ENCODE peak calls at places on chromosomes 4 and X, in nine cellular contexts. One of them, this sample, is unnamed.

GRCh38 chr4:107519057-107519456 is 201.0 kb downstream of the PAPSS1 start:
- DNase-seq in tibial artery: no peak
- DNase-seq in A549: no peak
- DNase-seq in retinal pigment epithelial cell: peak
- DNase-seq in T follicular helper cell: no peak
- DNase-seq in epithelial cell of esophagus: peak
- DNase-seq in effector memory CD4-positive, alpha-beta T cell: no peak
- DNase-seq in nucleus accumbens: no peak
- DNase-seq in HEK293T: peak
- DNase-seq in this sample: no peak

GRCh38 chrX:11756354-11757318 is 1.4 kb upstream of the MSL3 start:
- DNase-seq in A549: no peak
- DNase-seq in T follicular helper cell: no peak
- DNase-seq in nucleus accumbens: no peak
- DNase-seq in effector memory CD4-positive, alpha-beta T cell: no peak
- DNase-seq in epithelial cell of esophagus: peak
- DNase-seq in HEK293T: no peak
- DNase-seq in tibial artery: no peak
- DNase-seq in retinal pigment epithelial cell: no peak
- DNase-seq in this sample: no peak

GRCh38 chr4:62377245-62377644 is 1177.1 kb downstream of the ADGRL3 start:
- DNase-seq in epithelial cell of esophagus: no peak
- DNase-seq in T follicular helper cell: no peak
- DNase-seq in A549: no peak
- DNase-seq in effector memory CD4-positive, alpha-beta T cell: no peak
- DNase-seq in retinal pigment epithelial cell: no peak
- DNase-seq in HEK293T: no peak
- DNase-seq in nucleus accumbens: no peak
- DNase-seq in tibial artery: no peak
- DNase-seq in this sample: no peak

GRCh38 chr4:3807311-3807710 is 41.1 kb downstream of the ADRA2C start:
- DNase-seq in HEK293T: no peak
- DNase-seq in retinal pigment epithelial cell: no peak
- DNase-seq in A549: no peak
- DNase-seq in nucleus accumbens: no peak
- DNase-seq in effector memory CD4-positive, alpha-beta T cell: no peak
- DNase-seq in T follicular helper cell: no peak
- DNase-seq in tibial artery: no peak
- DNase-seq in epithelial cell of esophagus: no peak
- DNase-seq in this sample: no peak

GRCh38 chr4:137961051-137961438 is 281.1 kb downstream of the SLC7A11 start:
- DNase-seq in tibial artery: no peak
- DNase-seq in epithelial cell of esophagus: peak
- DNase-seq in T follicular helper cell: no peak
- DNase-seq in effector memory CD4-positive, alpha-beta T cell: no peak
- DNase-seq in nucleus accumbens: no peak
- DNase-seq in A549: no peak
- DNase-seq in HEK293T: no peak
- DNase-seq in retinal pigment epithelial cell: peak
- DNase-seq in this sample: no peak

GRCh38 chr4:139823345-139823744 is 157.7 kb downstream of the MGST2 start:
- DNase-seq in retinal pigment epithelial cell: no peak
- DNase-seq in epithelial cell of esophagus: no peak
- DNase-seq in nucleus accumbens: no peak
- DNase-seq in effector memory CD4-positive, alpha-beta T cell: no peak
- DNase-seq in T follicular helper cell: no peak
- DNase-seq in HEK293T: no peak
- DNase-seq in A549: no peak
- DNase-seq in tibial artery: no peak
- DNase-seq in this sample: no peak

GRCh38 chr4:88675543-88675942 is 22.1 kb downstream of the NAP1L5 start:
- DNase-seq in A549: no peak
- DNase-seq in tibial artery: no peak
- DNase-seq in effector memory CD4-positive, alpha-beta T cell: no peak
- DNase-seq in nucleus accumbens: no peak
- DNase-seq in HEK293T: no peak
- DNase-seq in retinal pigment epithelial cell: no peak
- DNase-seq in epithelial cell of esophagus: no peak
- DNase-seq in T follicular helper cell: no peak
- DNase-seq in this sample: no peak

GRCh38 chr4:17544205-17544604 is 29.2 kb downstream of the CLRN2 start:
- DNase-seq in T follicular helper cell: no peak
- DNase-seq in tibial artery: no peak
- DNase-seq in retinal pigment epithelial cell: no peak
- DNase-seq in effector memory CD4-positive, alpha-beta T cell: no peak
- DNase-seq in HEK293T: no peak
- DNase-seq in epithelial cell of esophagus: peak
- DNase-seq in nucleus accumbens: peak
- DNase-seq in A549: no peak
- DNase-seq in this sample: peak

GRCh38 chrX:10240918-10241317 is 84.1 kb downstream of the CLCN4 start:
- DNase-seq in A549: no peak
- DNase-seq in retinal pigment epithelial cell: no peak
- DNase-seq in epithelial cell of esophagus: peak
- DNase-seq in T follicular helper cell: no peak
- DNase-seq in HEK293T: no peak
- DNase-seq in nucleus accumbens: no peak
- DNase-seq in effector memory CD4-positive, alpha-beta T cell: no peak
- DNase-seq in tibial artery: no peak
- DNase-seq in this sample: no peak

GRCh38 chr4:7044415-7044930 is 1.3 kb downstream of the TADA2B start:
- DNase-seq in nucleus accumbens: no peak
- DNase-seq in T follicular helper cell: no peak
- DNase-seq in tibial artery: no peak
- DNase-seq in A549: no peak
- DNase-seq in retinal pigment epithelial cell: no peak
- DNase-seq in epithelial cell of esophagus: no peak
- DNase-seq in effector memory CD4-positive, alpha-beta T cell: no peak
- DNase-seq in HEK293T: no peak
- DNase-seq in this sample: no peak

GRCh38 chrX:39309018-39309620 is 507.9 kb downstream of the MID1IP1 start:
- DNase-seq in effector memory CD4-positive, alpha-beta T cell: peak
- DNase-seq in retinal pigment epithelial cell: no peak
- DNase-seq in nucleus accumbens: no peak
- DNase-seq in epithelial cell of esophagus: peak
- DNase-seq in T follicular helper cell: peak
- DNase-seq in tibial artery: no peak
- DNase-seq in A549: no peak
- DNase-seq in HEK293T: no peak
- DNase-seq in this sample: no peak

GRCh38 chr4:37392540-37393255 is 148.2 kb downstream of the NWD2 start:
- DNase-seq in tibial artery: peak
- DNase-seq in retinal pigment epithelial cell: no peak
- DNase-seq in nucleus accumbens: peak
- DNase-seq in epithelial cell of esophagus: peak
- DNase-seq in effector memory CD4-positive, alpha-beta T cell: no peak
- DNase-seq in A549: no peak
- DNase-seq in T follicular helper cell: no peak
- DNase-seq in HEK293T: no peak
- DNase-seq in this sample: peak

GRCh38 chr4:4456816-4457578 is 70.1 kb downstream of the NSG1 start:
- DNase-seq in effector memory CD4-positive, alpha-beta T cell: no peak
- DNase-seq in nucleus accumbens: no peak
- DNase-seq in tibial artery: no peak
- DNase-seq in A549: no peak
- DNase-seq in HEK293T: no peak
- DNase-seq in retinal pigment epithelial cell: no peak
- DNase-seq in epithelial cell of esophagus: no peak
- DNase-seq in T follicular helper cell: no peak
- DNase-seq in this sample: no peak

This sample was measured in caudate nucleus.